ENCODE peak calls at places on chromosomes 16 and 17, in seven cellular contexts. C is neuronal stem cell, U is mesendoderm, L is H1, Y is trophoblast cell, D is IMR-90, Z is H9. H is an unnamed sample.
A peak's percentile ranks its signal among the peaks of the same experiment; 100 is the strongest.

GRCh38 chr16:84071151-84071550 is 28.6 kb upstream of the SLC38A8 start:
- DNase-seq in C (no peak), U (no peak), L (no peak), Y (no peak), D (no peak), Z (no peak), H (no peak)

GRCh38 chr16:4032768-4033167 is 83.5 kb downstream of the ADCY9 start:
- DNase-seq in C (no peak), U (no peak), L (no peak), Y (no peak), D (peak; percentile 52), Z (no peak), H (no peak)

GRCh38 chr17:80803451-80804428 is 187.9 kb upstream of the CHMP6 start:
- DNase-seq in C (no peak), U (no peak), L (no peak), Y (no peak), D (no peak), Z (peak; percentile 31), H (no peak)

GRCh38 chr17:7558544-7559306 is at the start of gene TNFSF13:
- DNase-seq in C (no peak), U (no peak), L (no peak), Y (no peak), D (no peak), Z (no peak), H (no peak)

GRCh38 chr17:50721194-50722010 is 2.0 kb downstream of the LUC7L3 start:
- DNase-seq in C (no peak), U (no peak), L (no peak), Y (no peak), D (no peak), Z (no peak), H (peak; percentile 25)

GRCh38 chr16:2341456-2342447 is 1.2 kb upstream of the ABCA3 start:
- DNase-seq in C (no peak), U (no peak), L (peak; percentile 59), Y (no peak), D (no peak), Z (peak; percentile 53), H (no peak)

GRCh38 chr17:66347661-66348604 is 45.5 kb downstream of the PRKCA start:
- DNase-seq in C (no peak), U (no peak), L (no peak), Y (no peak), D (peak; percentile 54), Z (no peak), H (peak; percentile 54)

GRCh38 chr17:80763293-80763867 is 218.7 kb downstream of the RPTOR start:
- DNase-seq in C (no peak), U (no peak), L (no peak), Y (no peak), D (no peak), Z (no peak), H (no peak)

GRCh38 chr16:70158261-70158939 is 15.2 kb upstream of the CLEC18C start:
- DNase-seq in C (no peak), U (peak; percentile 54), L (no peak), Y (no peak), D (no peak), Z (peak; percentile 55), H (no peak)

GRCh38 chr17:22304667-22305303 is 612.5 kb downstream of the KCNJ18 start:
- DNase-seq in C (no peak), U (no peak), L (no peak), Y (no peak), D (no peak), Z (no peak), H (no peak)

GRCh38 chr16:892006-892405 is 78.8 kb downstream of the LMF1 start:
- DNase-seq in C (no peak), U (no peak), L (no peak), Y (no peak), D (no peak), Z (no peak), H (no peak)

GRCh38 chr16:77540656-77541055 is 105.8 kb upstream of the ADAMTS18 start:
- DNase-seq in C (no peak), U (peak; percentile 10), L (no peak), Y (no peak), D (no peak), Z (no peak), H (peak; percentile 92)

GRCh38 chr17:78839762-78840529 is 668 bp downstream of the USP36 start:
- DNase-seq in C (peak; percentile 29), U (peak; percentile 37), L (no peak), Y (no peak), D (peak; percentile 76), Z (peak; percentile 54), H (peak; percentile 84)

GRCh38 chr16:12158428-12158827 is 181.9 kb downstream of the SNX29 start:
- DNase-seq in C (no peak), U (no peak), L (no peak), Y (no peak), D (peak; percentile 88), Z (no peak), H (peak; percentile 20)

GRCh38 chr17:57561072-57561861 is 183.8 kb downstream of the CCDC182 start:
- DNase-seq in C (no peak), U (no peak), L (no peak), Y (no peak), D (no peak), Z (no peak), H (no peak)

GRCh38 chr16:68475071-68475470 is 26.8 kb upstream of the SMPD3 start:
- DNase-seq in C (no peak), U (no peak), L (no peak), Y (peak; percentile 50), D (no peak), Z (no peak), H (no peak)

GRCh38 chr17:79024901-79025737 is 1.1 kb downstream of the C1QTNF1 start:
- DNase-seq in C (no peak), U (no peak), L (no peak), Y (no peak), D (no peak), Z (no peak), H (peak; percentile 51)

GRCh38 chr17:41098476-41098875 is 534 bp upstream of the KRTAP4-8 start:
- DNase-seq in C (no peak), U (no peak), L (no peak), Y (peak; percentile 21), D (peak; percentile 68), Z (no peak), H (no peak)

GRCh38 chr17:7523033-7523432 is 25.8 kb upstream of the TNFSF12 start:
- DNase-seq in C (no peak), U (peak; percentile 90), L (peak; percentile 65), Y (no peak), D (no peak), Z (peak; percentile 93), H (no peak)

GRCh38 chr17:65573283-65573603 is 11.8 kb upstream of the AXIN2 start:
- DNase-seq in C (no peak), U (no peak), L (peak; percentile 78), Y (no peak), D (no peak), Z (no peak), H (no peak)

DNA sequence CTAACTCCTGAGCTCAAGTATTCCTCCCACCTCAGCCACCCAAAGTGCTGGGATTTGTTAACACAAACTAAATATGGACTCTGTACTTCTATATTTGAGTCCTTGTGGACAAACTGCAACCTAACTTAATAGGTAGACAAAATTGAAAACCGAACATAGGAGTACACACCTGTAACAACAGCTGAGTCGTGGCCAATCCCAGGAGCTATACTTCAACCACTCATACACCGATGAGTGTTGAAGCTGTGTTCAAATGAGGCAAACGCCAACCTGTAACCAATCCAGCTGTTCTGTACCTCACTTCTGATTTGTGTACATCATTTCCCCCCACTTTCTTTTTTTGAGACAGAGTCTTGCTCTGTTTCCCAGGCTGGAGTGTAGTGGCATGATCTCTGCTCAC is 471.5 kb upstream of the C16orf82 start:
- DNase-seq in C (no peak), U (no peak), L (no peak), Y (no peak), D (no peak), Z (no peak), H (no peak)
- H4K8ac ChIP-seq in C (no peak overlapping the region), U (no peak overlapping the region), L (no peak overlapping the region), Y (no peak overlapping the region), D (no peak overlapping the region), Z (no peak overlapping the region), H (no peak overlapping the region)

DNA sequence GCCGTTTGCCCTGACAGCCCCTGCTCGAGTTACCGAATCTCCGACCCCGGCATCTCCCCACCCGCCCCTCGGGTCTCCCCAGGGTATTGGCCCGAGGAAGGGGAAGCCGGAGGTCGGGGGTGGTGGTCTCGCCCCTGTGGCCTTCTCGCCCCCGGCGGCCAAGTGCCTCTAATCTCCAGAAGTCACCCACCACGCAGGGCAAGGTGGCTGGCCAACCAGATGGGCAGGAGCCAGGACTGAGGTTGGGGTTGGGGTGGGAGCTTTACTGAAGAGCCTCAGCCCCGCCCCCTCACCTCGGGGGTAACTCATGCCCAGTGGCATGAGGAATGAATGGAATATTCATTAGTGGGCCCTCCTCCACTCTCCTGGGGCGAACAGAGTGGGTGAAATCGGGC is 634 bp downstream of the DHRS11 start:
- DNase-seq in C (peak; percentile 38), U (peak; percentile 60), L (peak; percentile 80), Y (no peak), D (no peak), Z (peak; percentile 76), H (no peak)
- H2BK5ac ChIP-seq in C (no peak overlapping the region), U (no peak overlapping the region), L (no peak overlapping the region), Y (no peak overlapping the region), D (no peak overlapping the region), Z (no peak overlapping the region), H (no peak overlapping the region)

DNA sequence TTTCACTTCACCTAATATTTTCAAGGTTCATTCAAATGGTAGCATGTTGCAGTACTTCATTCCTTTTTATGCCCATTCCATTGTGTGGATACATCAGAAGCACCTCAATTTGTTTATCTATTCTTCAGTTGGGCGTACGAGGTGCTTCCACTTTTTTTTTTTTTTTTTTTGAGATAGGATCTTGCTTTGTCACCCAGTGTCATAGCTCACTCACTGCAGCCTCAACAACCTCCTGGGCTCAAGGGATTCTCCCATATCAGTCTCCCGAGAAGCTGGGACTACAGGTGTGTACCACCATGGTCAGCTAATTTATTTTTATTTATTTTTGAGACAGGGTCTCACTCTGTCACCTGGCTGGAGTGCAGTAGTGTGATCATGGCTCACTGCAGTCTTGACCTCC is 22.5 kb upstream of the SPNS3 start:
- DNase-seq in C (no peak), U (no peak), L (no peak), Y (no peak), D (no peak), Z (no peak), H (no peak)
- H4K8ac ChIP-seq in C (no peak overlapping the region), U (no peak overlapping the region), L (no peak overlapping the region), Y (no peak overlapping the region), D (no peak overlapping the region), Z (no peak overlapping the region), H (no peak overlapping the region)

DNA sequence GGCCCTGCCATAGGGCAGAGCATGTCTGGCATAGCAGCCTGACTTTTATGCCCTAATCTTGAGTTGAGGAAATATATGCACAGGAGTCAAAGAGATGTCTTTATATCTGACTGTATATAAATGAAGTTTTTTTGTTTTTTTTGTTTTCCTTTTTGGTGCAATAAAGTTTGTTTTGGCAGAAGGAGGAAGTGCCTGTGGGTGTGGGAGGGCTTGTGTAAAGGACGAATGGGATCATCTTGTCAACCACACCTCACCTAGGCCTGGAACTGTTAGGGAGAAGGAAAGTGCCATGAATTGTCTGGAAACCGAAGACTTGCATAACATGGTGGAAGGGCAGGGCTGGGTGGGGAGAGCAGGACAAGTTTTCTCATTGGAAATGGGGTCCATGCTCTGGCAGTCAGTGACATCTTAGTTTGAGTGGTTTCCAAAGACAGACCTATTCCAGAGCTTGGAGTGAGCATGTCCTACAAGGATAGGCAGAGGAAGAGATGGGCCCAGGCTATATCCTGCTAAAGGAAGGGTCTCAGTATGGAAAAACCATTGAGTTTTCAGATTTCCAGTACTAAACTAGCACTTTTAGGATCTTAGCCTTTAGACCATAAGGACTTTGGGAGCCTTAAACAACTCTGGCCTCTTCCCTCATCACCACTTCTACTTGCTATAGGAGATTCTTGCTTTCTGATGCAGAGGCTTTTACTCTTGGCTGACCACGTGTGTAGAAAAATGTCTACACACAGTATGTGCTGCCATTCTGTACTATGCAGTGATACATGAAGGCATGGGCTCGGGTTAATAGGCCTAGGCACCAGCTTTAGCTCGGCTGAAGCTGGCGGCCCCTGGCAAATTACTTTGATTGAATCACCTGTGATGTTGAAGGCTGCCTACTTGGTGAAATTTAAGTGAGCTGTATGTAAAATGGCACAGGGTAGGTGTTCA is 15.5 kb downstream of the SNF8 start:
- DNase-seq in C (no peak), U (no peak), L (no peak), Y (no peak), D (no peak), Z (no peak), H (no peak)
- H2BK5ac ChIP-seq in C (no peak overlapping the region), U (no peak overlapping the region), L (no peak overlapping the region), Y (no peak overlapping the region), D (no peak overlapping the region), Z (no peak overlapping the region), H (no peak overlapping the region)

H was measured in mesenchymal stem cell.